ENCODE peak calls at places on chromosomes 16 and 17, in five cellular contexts. K is AG04450; P is AML-193; H is stimulated activated CD8-positive, alpha-beta memory T cell treated with anti-CD3 and anti-CD28 coated beads, Interleukin-12 subunit alpha, Interleukin-12 subunit beta, amount 100 ng/mL, for 4 hours; T is T-helper 17 cell. F is an unnamed sample.
A peak's percentile ranks its signal among the peaks of the same experiment; 100 is the strongest.

GRCh38 chr16:55955845-55956244 is 80.7 kb upstream of the CES5A start:
- DNase-seq in P (no peak), T (no peak), H (no peak), K (no peak), F (no peak)

GRCh38 chr16:85395207-85395912 is 217.8 kb upstream of the GSE1 start:
- DNase-seq in K (peak; percentile 96), P (no peak), T (no peak), H (no peak), F (no peak)

GRCh38 chr16:57372372-57373116 is at the start of gene CX3CL1:
- DNase-seq in H (no peak), T (no peak), K (no peak), P (no peak), F (no peak)

GRCh38 chr16:52407778-52408177 is 139.2 kb downstream of the TOX3 start:
- DNase-seq in T (no peak), H (no peak), P (no peak), K (no peak), F (no peak)

GRCh38 chr17:17201907-17202306 is 4.2 kb downstream of the PLD6 start:
- DNase-seq in H (no peak), P (no peak), T (no peak), K (no peak), F (no peak)

GRCh38 chr17:19341641-19342610 is 20.6 kb downstream of the B9D1 start:
- DNase-seq in K (no peak), P (no peak), T (no peak), H (no peak), F (no peak)

GRCh38 chr16:8675183-8676159 is 1.1 kb downstream of the ABAT start:
- DNase-seq in T (peak; percentile 46), H (peak; percentile 38), K (no peak), P (no peak), F (peak; percentile 24)

GRCh38 chr17:42183741-42184711 is 1.2 kb downstream of the HCRT start:
- DNase-seq in P (peak; percentile 88), H (peak; percentile 65), T (peak; percentile 67), K (peak; percentile 21), F (peak; percentile 57)

GRCh38 chr17:11909348-11909747 is 87.9 kb downstream of the ZNF18 start:
- DNase-seq in H (no peak), K (no peak), P (no peak), T (no peak), F (no peak)

GRCh38 chr16:31214705-31215286 is 877 bp downstream of the TRIM72 start:
- DNase-seq in T (no peak), H (no peak), K (no peak), P (no peak), F (no peak)

GRCh38 chr17:60292697-60293096 is 99.2 kb downstream of the USP32 start:
- DNase-seq in K (no peak), P (no peak), H (no peak), T (no peak), F (no peak)

GRCh38 chr16:19135896-19136438 is 22.2 kb downstream of the ITPRIPL2 start:
- DNase-seq in P (no peak), H (no peak), K (no peak), T (no peak), F (no peak)

GRCh38 chr17:31132977-31133376 is 38.2 kb downstream of the NF1 start:
- DNase-seq in H (no peak), K (no peak), P (no peak), T (no peak), F (no peak)

GRCh38 chr16:48426244-48427135 is 41.3 kb upstream of the SIAH1 start:
- DNase-seq in K (no peak), H (no peak), P (no peak), T (no peak), F (no peak)

GRCh38 chr16:29154676-29155121 is 169.8 kb downstream of the LAT start:
- DNase-seq in P (no peak), H (no peak), T (no peak), K (peak; percentile 61), F (no peak)

GRCh38 chr16:47750371-47750770 is 289.2 kb downstream of the PHKB start:
- DNase-seq in T (no peak), H (no peak), P (no peak), K (no peak), F (no peak)

GRCh38 chr17:81044764-81045589 is 10.0 kb downstream of the BAIAP2 start:
- DNase-seq in T (no peak), P (no peak), H (no peak), K (no peak), F (no peak)